ENCODE peak calls at places on chromosomes 7 and 10, in five cellular contexts. T is T-helper 2 cell; Z is H54; L is substantia nigra; Q is activated CD8-positive, alpha-beta memory T cell treated with anti-CD3 and anti-CD28 coated beads for 48 hours. X is an unnamed sample.
A peak's percentile ranks its signal among the peaks of the same experiment; 100 is the strongest.

GRCh38 chr10:93180402-93181040 is 106.8 kb downstream of the CYP26A1 start:
- DNase-seq in T (no peak), Z (no peak), L (no peak), Q (no peak), X (no peak)

GRCh38 chr7:55086413-55087201 is 67.8 kb downstream of the EGFR start:
- DNase-seq in T (no peak), Z (peak; percentile 91), L (no peak), Q (no peak), X (peak; percentile 78)

GRCh38 chr7:69269756-69270155 is 328.5 kb upstream of the AUTS2 start:
- DNase-seq in T (no peak), Z (no peak), L (no peak), Q (no peak), X (no peak)

GRCh38 chr7:77759294-77759889 is 38.8 kb downstream of the TMEM60 start:
- DNase-seq in T (peak; percentile 46), Z (peak; percentile 4), L (peak; percentile 28), Q (no peak), X (peak; percentile 83)

GRCh38 chr7:73985737-73986141 is 42.2 kb upstream of the ELN start:
- DNase-seq in T (no peak), Z (no peak), L (no peak), Q (no peak), X (no peak)

GRCh38 chr10:72315611-72316385 is 38.9 kb downstream of the DNAJB12 start:
- DNase-seq in T (no peak), Z (no peak), L (no peak), Q (no peak), X (peak; percentile 82)

GRCh38 chr10:73889014-73889413 is 14.7 kb upstream of the CAMK2G start:
- DNase-seq in T (no peak), Z (peak; percentile 40), L (no peak), Q (peak; percentile 23), X (peak; percentile 100)

GRCh38 chr7:23449941-23450340 is 20.4 kb downstream of the IGF2BP3 start:
- DNase-seq in T (no peak), Z (no peak), L (no peak), Q (no peak), X (no peak)

GRCh38 chr7:47619806-47620205 is 37.9 kb upstream of the TNS3 start:
- DNase-seq in T (no peak), Z (no peak), L (no peak), Q (no peak), X (no peak)

GRCh38 chr7:117012284-117013174 is 59.2 kb downstream of the ST7 start:
- DNase-seq in T (no peak), Z (no peak), L (no peak), Q (no peak), X (peak; percentile 66)

GRCh38 chr10:95447733-95448132 is 113.4 kb downstream of the SORBS1 start:
- DNase-seq in T (no peak), Z (no peak), L (no peak), Q (no peak), X (no peak)

GRCh38 chr7:123711832-123712293 is 36.9 kb downstream of the WASL start:
- DNase-seq in T (no peak), Z (no peak), L (no peak), Q (no peak), X (no peak)

GRCh38 chr10:132684164-132684891 is 101.6 kb downstream of the NKX6-2 start:
- DNase-seq in T (no peak), Z (peak; percentile 58), L (no peak), Q (no peak), X (peak; percentile 72)

GRCh38 chr7:7736671-7737070 is 18.3 kb upstream of the RPA3 start:
- DNase-seq in T (no peak), Z (no peak), L (no peak), Q (no peak), X (no peak)

GRCh38 chr7:21902240-21902639 is 43.5 kb downstream of the CDCA7L start:
- DNase-seq in T (no peak), Z (no peak), L (no peak), Q (no peak), X (peak; percentile 58)

GRCh38 chr10:132463333-132464255 is 66.6 kb downstream of the PWWP2B start:
- DNase-seq in T (no peak), Z (no peak), L (no peak), Q (no peak), X (no peak)

X was measured in PC-3.